ENCODE peak calls at places on chromosomes 7 and 10, in eight cellular contexts. P is Caki2; J is activated T-cell treated with anti-CD3 and anti-CD28 coated beads, Interleukin-2, amount 50 U/mL, for 4 hours; M is AG09309; A is naive thymus-derived CD4-positive, alpha-beta T cell; I is fibroblast of the aortic adventitia; R is Daoy; D is kidney tubule cell. X is an unnamed sample.

GRCh38 chr7:139587535-139587934 is 64.0 kb downstream of the CLEC2L start:
- DNase-seq in P (no peak), J (no peak), M (no peak), A (no peak), I (no peak), R (no peak), D (no peak), X (no peak)

GRCh38 chr7:39394105-39394504 is 172.1 kb upstream of the YAE1 start:
- DNase-seq in P (no peak), J (no peak), M (no peak), A (no peak), I (no peak), R (no peak), D (no peak), X (no peak)

GRCh38 chr7:1645071-1646015 is 24.7 kb upstream of the ELFN1 start:
- DNase-seq in P (no peak), J (no peak), M (no peak), A (no peak), I (no peak), R (no peak), D (no peak), X (no peak)

GRCh38 chr7:4613855-4614548 is 68.1 kb upstream of the FOXK1 start:
- DNase-seq in P (no peak), J (no peak), M (peak), A (no peak), I (peak), R (peak), D (peak), X (no peak)

GRCh38 chr10:11573497-11573896 is 38.0 kb downstream of the USP6NL start:
- DNase-seq in P (no peak), J (no peak), M (peak), A (no peak), I (peak), R (no peak), D (peak), X (peak)

GRCh38 chr10:17431871-17432311 is 22.5 kb downstream of the ST8SIA6 start:
- DNase-seq in P (no peak), J (no peak), M (no peak), A (no peak), I (peak), R (peak), D (peak), X (no peak)

GRCh38 chr7:77958436-77958835 is 159.9 kb downstream of the PHTF2 start:
- DNase-seq in P (no peak), J (no peak), M (no peak), A (no peak), I (no peak), R (no peak), D (no peak), X (no peak)

GRCh38 chr7:19754521-19755116 is 18.8 kb downstream of the TMEM196 start:
- DNase-seq in P (peak), J (no peak), M (no peak), A (no peak), I (peak), R (peak), D (peak), X (peak)

GRCh38 chr7:155543011-155543881 is 3.1 kb downstream of the CNPY1 start:
- DNase-seq in P (no peak), J (no peak), M (no peak), A (no peak), I (no peak), R (peak), D (no peak), X (peak)

GRCh38 chr10:48463318-48464003 is 141.4 kb downstream of the ARHGAP22 start:
- DNase-seq in P (peak), J (no peak), M (no peak), A (peak), I (peak), R (no peak), D (no peak), X (no peak)

GRCh38 chr10:121994429-121994881 is 5.5 kb downstream of the TACC2 start:
- DNase-seq in P (no peak), J (no peak), M (no peak), A (no peak), I (no peak), R (no peak), D (no peak), X (no peak)

GRCh38 chr7:20785211-20786048 is 1.3 kb downstream of the SP8 start:
- DNase-seq in P (peak), J (no peak), M (no peak), A (no peak), I (no peak), R (peak), D (peak), X (peak)

GRCh38 chr7:8201846-8202441 is 60.0 kb downstream of the ICA1 start:
- DNase-seq in P (no peak), J (no peak), M (no peak), A (no peak), I (no peak), R (no peak), D (no peak), X (no peak)

GRCh38 chr10:1624240-1624639 is 113.1 kb downstream of the ADARB2 start:
- DNase-seq in P (no peak), J (no peak), M (no peak), A (no peak), I (no peak), R (no peak), D (no peak), X (no peak)

GRCh38 chr7:16841681-16842080 is 36.9 kb upstream of the AGR2 start:
- DNase-seq in P (no peak), J (no peak), M (peak), A (no peak), I (no peak), R (no peak), D (peak), X (no peak)

GRCh38 chr7:135512135-135512887 is 2.4 kb upstream of the CNOT4 start:
- DNase-seq in P (peak), J (no peak), M (no peak), A (no peak), I (peak), R (peak), D (peak), X (peak)

GRCh38 chr10:69810097-69810496 is 8.4 kb downstream of the COL13A1 start:
- DNase-seq in P (no peak), J (no peak), M (no peak), A (no peak), I (no peak), R (no peak), D (no peak), X (no peak)

GRCh38 chr7:156058248-156058647 is 246.0 kb upstream of the SHH start:
- DNase-seq in P (no peak), J (no peak), M (no peak), A (no peak), I (no peak), R (no peak), D (no peak), X (peak)

GRCh38 chr7:24401628-24402593 is 117.9 kb downstream of the NPY start:
- DNase-seq in P (peak), J (no peak), M (no peak), A (no peak), I (peak), R (peak), D (peak), X (peak)

GRCh38 chr10:62852961-62853702 is 37.0 kb upstream of the EGR2 start:
- DNase-seq in P (no peak), J (no peak), M (no peak), A (peak), I (no peak), R (no peak), D (no peak), X (no peak)

GRCh38 chr7:40133561-40134427 is 628 bp downstream of the MPLKIP start:
- DNase-seq in P (no peak), J (no peak), M (no peak), A (no peak), I (peak), R (peak), D (peak), X (peak)

GRCh38 chr7:22809902-22810642 is 12.6 kb downstream of the TOMM7 start:
- DNase-seq in P (no peak), J (no peak), M (no peak), A (no peak), I (no peak), R (no peak), D (no peak), X (peak)

GRCh38 chr10:114375082-114375481 is 29.2 kb downstream of the AFAP1L2 start:
- DNase-seq in P (no peak), J (no peak), M (no peak), A (no peak), I (no peak), R (peak), D (no peak), X (no peak)

GRCh38 chr7:102044641-102044983 is 227.2 kb downstream of the CUX1 start:
- DNase-seq in P (no peak), J (no peak), M (no peak), A (no peak), I (no peak), R (no peak), D (no peak), X (no peak)

GRCh38 chr7:95766657-95767056 is 5.7 kb upstream of the DYNC1I1 start:
- DNase-seq in P (peak), J (no peak), M (no peak), A (no peak), I (no peak), R (no peak), D (peak), X (no peak)

GRCh38 chr10:30055094-30055701 is 4.2 kb downstream of the JCAD start:
- DNase-seq in P (peak), J (no peak), M (no peak), A (no peak), I (no peak), R (no peak), D (no peak), X (no peak)

GRCh38 chr7:24971333-24972165 is 8.4 kb downstream of the OSBPL3 start:
- DNase-seq in P (peak), J (no peak), M (peak), A (no peak), I (peak), R (peak), D (peak), X (peak)